ENCODE peak calls at places on chromosomes 6 and 20, in ten cellular contexts. Y, H, L, K, Q, V, N, E, G and D are unnamed samples.

GRCh38 chr6:111971866-111972532 is 81.9 kb upstream of the CCN6 start:
- DNase-seq in Y (no peak), H (no peak), L (peak; percentile 49), K (no peak), Q (no peak), V (no peak), N (peak; percentile 41), E (no peak), G (no peak), D (no peak)

GRCh38 chr20:13338999-13339411 is 117.9 kb downstream of the ISM1 start:
- DNase-seq in Y (no peak), H (no peak), L (no peak), K (no peak), Q (no peak), V (no peak), N (no peak), E (no peak), G (peak; percentile 94), D (no peak)

GRCh38 chr20:48552550-48552949 is 275.2 kb downstream of the PREX1 start:
- DNase-seq in Y (no peak), H (no peak), L (no peak), K (no peak), Q (no peak), V (no peak), N (no peak), E (no peak), G (no peak), D (no peak)

GRCh38 chr20:48502016-48502415 is 325.8 kb downstream of the PREX1 start:
- DNase-seq in Y (no peak), H (no peak), L (no peak), K (no peak), Q (no peak), V (no peak), N (no peak), E (no peak), G (no peak), D (no peak)

GRCh38 chr20:62141397-62142251 is 1.6 kb downstream of the PSMA7 start:
- DNase-seq in Y (no peak), H (no peak), L (peak; percentile 46), K (no peak), Q (no peak), V (no peak), N (peak; percentile 15), E (peak; percentile 34), G (peak; percentile 45), D (no peak)

GRCh38 chr6:105001906-105002305 is 45.0 kb downstream of the LIN28B start:
- DNase-seq in Y (no peak), H (no peak), L (no peak), K (no peak), Q (no peak), V (no peak), N (no peak), E (no peak), G (no peak), D (no peak)

GRCh38 chr6:20569000-20569610 is 34.8 kb downstream of the CDKAL1 start:
- DNase-seq in Y (no peak), H (no peak), L (no peak), K (no peak), Q (no peak), V (no peak), N (peak; percentile 49), E (no peak), G (no peak), D (no peak)

GRCh38 chr6:25061289-25061945 is 125.7 kb upstream of the RIPOR2 start:
- DNase-seq in Y (no peak), H (no peak), L (no peak), K (no peak), Q (no peak), V (no peak), N (peak; percentile 71), E (no peak), G (no peak), D (no peak)

GRCh38 chr6:28809947-28810654 is 113.7 kb downstream of the TRIM27 start:
- DNase-seq in Y (no peak), H (no peak), L (no peak), K (no peak), Q (no peak), V (no peak), N (no peak), E (peak; percentile 22), G (peak; percentile 57), D (no peak)
- TF ChIP-seq CTCF in Y (no peak), H (no peak), L (no peak), K (no peak), Q (no peak), V (no peak), N (no peak), E (peak; percentile 13), G (peak; percentile 41), D (peak; percentile 53)

DNA sequence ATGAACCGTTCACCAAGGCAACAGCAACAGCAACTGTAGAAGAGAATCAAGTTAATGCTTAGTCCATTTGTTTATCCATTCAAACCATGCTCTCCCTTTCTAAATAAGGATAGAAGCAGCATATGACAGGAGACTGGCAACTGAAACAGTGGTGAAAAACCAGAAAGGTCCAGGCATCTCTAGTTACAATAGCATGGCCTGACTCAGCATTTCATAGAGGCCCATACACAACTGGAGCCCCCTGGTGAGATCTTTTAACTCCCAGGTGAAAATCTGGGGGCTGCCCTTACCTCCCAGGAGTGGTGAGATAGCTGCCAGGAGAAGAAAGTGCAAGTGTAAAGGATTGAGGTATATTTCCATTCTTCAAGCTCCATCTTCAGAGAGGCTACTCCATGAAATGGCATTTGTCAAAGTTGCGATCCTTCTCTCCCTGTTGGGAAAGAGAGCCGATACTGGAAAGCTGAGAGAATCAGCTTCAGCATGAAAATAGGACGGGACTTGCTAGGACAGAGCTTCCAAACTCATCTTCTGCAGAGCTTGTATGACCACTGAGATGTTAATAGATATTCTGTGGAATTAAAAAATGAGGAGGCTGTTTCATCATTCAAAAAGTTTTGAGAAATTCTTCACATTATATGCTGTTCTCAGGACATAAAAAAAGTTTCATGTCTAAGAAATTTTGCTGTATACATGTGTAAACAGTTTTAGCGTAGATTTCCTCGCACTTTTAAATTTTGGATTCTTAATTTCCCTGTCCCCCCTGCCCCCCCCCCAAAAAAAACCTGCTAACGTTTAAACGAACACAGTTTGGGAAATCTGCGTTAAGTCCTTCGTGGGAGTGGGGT is 10.9 kb upstream of the SLC2A12 start:
- DNase-seq in Y (no peak), H (no peak), L (peak; percentile 31), K (no peak), Q (no peak), V (no peak), N (peak; percentile 52), E (no peak), G (no peak), D (no peak)
- H3K4me3 ChIP-seq in Y (no peak overlapping the region), H (no peak overlapping the region), L (no peak overlapping the region), K (no peak overlapping the region), Q (no peak overlapping the region), V (no peak overlapping the region), N (no peak overlapping the region), E (no peak overlapping the region), G (no peak overlapping the region), D (no peak overlapping the region)

GRCh38 chr6:118932421-118932820 is 2.5 kb downstream of the MCM9 start:
- DNase-seq in Y (no peak), H (no peak), L (no peak), K (no peak), Q (no peak), V (no peak), N (no peak), E (no peak), G (no peak), D (no peak)

GRCh38 chr6:118934461-118935330 is at the start of gene MCM9:
- DNase-seq in Y (peak; percentile 78), H (peak; percentile 91), L (peak; percentile 84), K (peak; percentile 94), Q (peak; percentile 46), V (peak; percentile 96), N (peak; percentile 87), E (peak; percentile 93), G (peak; percentile 76), D (peak; percentile 59)

GRCh38 chr6:118931436-118931835 is 3.5 kb downstream of the MCM9 start:
- DNase-seq in Y (no peak), H (no peak), L (no peak), K (no peak), Q (no peak), V (no peak), N (no peak), E (no peak), G (no peak), D (no peak)

GRCh38 chr6:118933855-118934460 is 1.0 kb downstream of the MCM9 start:
- DNase-seq in Y (no peak), H (no peak), L (no peak), K (no peak), Q (no peak), V (no peak), N (peak; percentile 1), E (no peak), G (no peak), D (no peak)

DNA sequence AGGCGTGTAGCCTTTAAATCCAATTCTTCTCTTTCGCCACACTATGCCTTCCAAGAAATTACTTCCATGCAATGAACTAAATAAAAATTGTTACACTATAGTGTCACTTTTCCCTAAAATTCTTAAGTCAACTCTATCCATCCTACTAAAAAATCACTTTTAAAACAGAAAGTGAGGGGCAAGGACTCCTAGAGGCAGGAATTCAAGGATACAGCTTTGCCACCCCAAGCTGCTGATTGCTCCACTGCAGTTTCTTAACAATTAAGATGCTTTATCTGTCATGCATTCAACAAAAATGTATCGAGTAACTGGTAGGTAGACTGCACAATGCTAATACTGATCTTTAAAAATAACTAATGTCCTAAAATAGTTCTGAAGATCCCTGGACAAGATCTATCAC is 4.3 kb downstream of the MCM9 start:
- DNase-seq in Y (no peak), H (no peak), L (no peak), K (no peak), Q (no peak), V (no peak), N (no peak), E (no peak), G (no peak), D (no peak)
- TF ChIP-seq CTCF in Y (no peak), H (no peak), L (no peak), K (no peak), Q (peak; percentile 32), V (no peak), N (peak; percentile 29), E (no peak), G (no peak), D (no peak)

GRCh38 chr6:37648465-37649330 is 49.0 kb downstream of the MDGA1 start:
- DNase-seq in Y (no peak), H (no peak), L (no peak), K (no peak), Q (no peak), V (peak; percentile 70), N (no peak), E (peak; percentile 46), G (no peak), D (no peak)

GRCh38 chr6:37647765-37648085 is 50.0 kb downstream of the MDGA1 start:
- DNase-seq in Y (no peak), H (no peak), L (no peak), K (no peak), Q (no peak), V (no peak), N (no peak), E (no peak), G (no peak), D (no peak)

GRCh38 chr6:37646986-37647764 is 50.5 kb downstream of the MDGA1 start:
- DNase-seq in Y (no peak), H (no peak), L (no peak), K (no peak), Q (no peak), V (no peak), N (no peak), E (no peak), G (no peak), D (no peak)

GRCh38 chr6:37651991-37652390 is 45.7 kb downstream of the MDGA1 start:
- DNase-seq in Y (no peak), H (no peak), L (no peak), K (no peak), Q (no peak), V (no peak), N (no peak), E (no peak), G (no peak), D (no peak)

GRCh38 chr6:37650071-37650481 is 47.6 kb downstream of the MDGA1 start:
- DNase-seq in Y (no peak), H (no peak), L (no peak), K (no peak), Q (no peak), V (no peak), N (no peak), E (no peak), G (no peak), D (no peak)
- H3K4me3 ChIP-seq in Y (no peak overlapping the region), H (no peak overlapping the region), L (no peak overlapping the region), K (no peak overlapping the region), Q (no peak overlapping the region), V (no peak overlapping the region), N (no peak overlapping the region), E (no peak overlapping the region), G (no peak overlapping the region), D (no peak overlapping the region)